ENCODE peak calls at places on chromosome 20, in ten cellular contexts. One of them, this sample, is unnamed.

GRCh38 chr20:38190936-38191371 is 25.9 kb upstream of the TGM2 start:
- DNase-seq in HL-60: no peak
- DNase-seq in transverse colon: no peak
- DNase-seq in stomach: no peak
- DNase-seq in H1: no peak
- DNase-seq in suprapubic skin: no peak
- DNase-seq in Panc1: no peak
- DNase-seq in prostate gland: no peak
- DNase-seq in HCT116: no peak
- DNase-seq in endothelial cell of umbilical vein: no peak
- DNase-seq in this sample: peak

GRCh38 chr20:32930181-32930580 is 71.5 kb downstream of the EFCAB8 start:
- DNase-seq in transverse colon: no peak
- DNase-seq in Panc1: no peak
- DNase-seq in HCT116: no peak
- DNase-seq in stomach: no peak
- DNase-seq in suprapubic skin: no peak
- DNase-seq in H1: no peak
- DNase-seq in prostate gland: no peak
- DNase-seq in HL-60: no peak
- DNase-seq in endothelial cell of umbilical vein: no peak
- DNase-seq in this sample: no peak

GRCh38 chr20:2010533-2010932 is 16.7 kb upstream of the PDYN start:
- DNase-seq in stomach: no peak
- DNase-seq in suprapubic skin: no peak
- DNase-seq in transverse colon: no peak
- DNase-seq in HL-60: no peak
- DNase-seq in HCT116: no peak
- DNase-seq in endothelial cell of umbilical vein: no peak
- DNase-seq in prostate gland: no peak
- DNase-seq in H1: peak
- DNase-seq in Panc1: no peak
- DNase-seq in this sample: no peak

GRCh38 chr20:34578040-34578439 is 19.5 kb downstream of the MAP1LC3A start:
- DNase-seq in H1: no peak
- DNase-seq in prostate gland: no peak
- DNase-seq in endothelial cell of umbilical vein: no peak
- DNase-seq in stomach: no peak
- DNase-seq in suprapubic skin: no peak
- DNase-seq in transverse colon: no peak
- DNase-seq in Panc1: no peak
- DNase-seq in HCT116: no peak
- DNase-seq in HL-60: peak
- DNase-seq in this sample: no peak

GRCh38 chr20:51894619-51895018 is 92.3 kb upstream of the SALL4 start:
- DNase-seq in H1: no peak
- DNase-seq in HCT116: no peak
- DNase-seq in HL-60: no peak
- DNase-seq in transverse colon: no peak
- DNase-seq in endothelial cell of umbilical vein: no peak
- DNase-seq in prostate gland: no peak
- DNase-seq in Panc1: no peak
- DNase-seq in suprapubic skin: no peak
- DNase-seq in stomach: no peak
- DNase-seq in this sample: no peak

GRCh38 chr20:9035129-9035528 is 33.8 kb upstream of the PLCB4 start:
- DNase-seq in Panc1: no peak
- DNase-seq in stomach: no peak
- DNase-seq in HCT116: peak
- DNase-seq in prostate gland: no peak
- DNase-seq in suprapubic skin: no peak
- DNase-seq in endothelial cell of umbilical vein: no peak
- DNase-seq in transverse colon: no peak
- DNase-seq in H1: no peak
- DNase-seq in HL-60: no peak
- DNase-seq in this sample: no peak

GRCh38 chr20:51800769-51801219 is 1.5 kb downstream of the SALL4 start:
- DNase-seq in H1: no peak
- DNase-seq in prostate gland: peak
- DNase-seq in suprapubic skin: no peak
- DNase-seq in endothelial cell of umbilical vein: peak
- DNase-seq in transverse colon: no peak
- DNase-seq in stomach: peak
- DNase-seq in HL-60: no peak
- DNase-seq in Panc1: no peak
- DNase-seq in HCT116: no peak
- DNase-seq in this sample: no peak

GRCh38 chr20:50034567-50035170 is 51.9 kb downstream of the SNAI1 start:
- DNase-seq in transverse colon: no peak
- DNase-seq in endothelial cell of umbilical vein: peak
- DNase-seq in HL-60: no peak
- DNase-seq in suprapubic skin: no peak
- DNase-seq in Panc1: no peak
- DNase-seq in HCT116: no peak
- DNase-seq in H1: no peak
- DNase-seq in prostate gland: no peak
- DNase-seq in stomach: no peak
- DNase-seq in this sample: peak

GRCh38 chr20:51767018-51767866 is 948 bp downstream of the ATP9A start:
- DNase-seq in suprapubic skin: no peak
- DNase-seq in endothelial cell of umbilical vein: peak
- DNase-seq in transverse colon: peak
- DNase-seq in stomach: peak
- DNase-seq in HCT116: peak
- DNase-seq in H1: peak
- DNase-seq in Panc1: no peak
- DNase-seq in prostate gland: peak
- DNase-seq in HL-60: peak
- DNase-seq in this sample: peak

GRCh38 chr20:8190043-8190880 is 58.2 kb downstream of the PLCB1 start:
- DNase-seq in stomach: no peak
- DNase-seq in Panc1: no peak
- DNase-seq in HL-60: no peak
- DNase-seq in HCT116: no peak
- DNase-seq in H1: no peak
- DNase-seq in prostate gland: no peak
- DNase-seq in transverse colon: no peak
- DNase-seq in endothelial cell of umbilical vein: no peak
- DNase-seq in suprapubic skin: no peak
- DNase-seq in this sample: no peak

DNA sequence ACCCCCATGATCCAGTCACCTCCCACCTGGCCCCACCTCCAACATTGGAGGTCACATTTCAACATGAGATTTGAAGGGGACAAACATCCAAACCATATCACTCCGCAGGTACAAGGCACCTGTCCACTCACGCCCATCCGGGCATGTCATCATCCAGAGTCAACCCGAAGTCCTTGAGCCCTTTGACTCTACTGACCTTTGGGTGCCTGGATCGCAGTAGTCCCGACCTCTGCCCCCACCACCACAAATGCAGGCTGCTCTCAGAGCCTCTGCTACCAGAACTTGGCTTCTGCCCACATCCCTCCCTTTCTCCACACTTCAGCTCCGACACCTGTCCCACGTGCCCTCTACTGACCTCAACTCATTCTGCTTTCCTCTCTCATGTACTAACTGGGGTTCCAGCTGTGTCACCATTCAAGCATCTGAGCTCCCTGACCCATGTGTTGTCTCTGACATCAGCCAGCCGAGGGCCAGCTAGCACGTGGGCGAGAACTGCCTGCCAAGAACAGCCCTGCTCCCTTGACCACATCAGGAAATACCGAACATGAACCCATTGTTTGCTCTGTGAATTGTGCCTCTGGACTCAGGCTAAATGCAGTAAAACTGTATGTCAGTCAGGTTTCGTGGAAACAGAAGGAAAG is 498.3 kb upstream of the SULF2 start:
- DNase-seq in HCT116: no peak
- DNase-seq in suprapubic skin: no peak
- DNase-seq in transverse colon: peak
- DNase-seq in Panc1: peak
- DNase-seq in HL-60: no peak
- DNase-seq in prostate gland: peak
- DNase-seq in stomach: peak
- DNase-seq in endothelial cell of umbilical vein: peak
- DNase-seq in H1: no peak
- DNase-seq in this sample: no peak
- TF ChIP-seq POLR2AphosphoS5 in HCT116: no peak
- TF ChIP-seq POLR2AphosphoS5 in suprapubic skin: no peak
- TF ChIP-seq POLR2AphosphoS5 in transverse colon: no peak
- TF ChIP-seq POLR2AphosphoS5 in Panc1: no peak
- TF ChIP-seq POLR2AphosphoS5 in HL-60: no peak
- TF ChIP-seq POLR2AphosphoS5 in prostate gland: peak
- TF ChIP-seq POLR2AphosphoS5 in stomach: peak
- TF ChIP-seq POLR2AphosphoS5 in endothelial cell of umbilical vein: peak
- TF ChIP-seq POLR2AphosphoS5 in H1: no peak
- TF ChIP-seq POLR2AphosphoS5 in this sample: no peak

DNA sequence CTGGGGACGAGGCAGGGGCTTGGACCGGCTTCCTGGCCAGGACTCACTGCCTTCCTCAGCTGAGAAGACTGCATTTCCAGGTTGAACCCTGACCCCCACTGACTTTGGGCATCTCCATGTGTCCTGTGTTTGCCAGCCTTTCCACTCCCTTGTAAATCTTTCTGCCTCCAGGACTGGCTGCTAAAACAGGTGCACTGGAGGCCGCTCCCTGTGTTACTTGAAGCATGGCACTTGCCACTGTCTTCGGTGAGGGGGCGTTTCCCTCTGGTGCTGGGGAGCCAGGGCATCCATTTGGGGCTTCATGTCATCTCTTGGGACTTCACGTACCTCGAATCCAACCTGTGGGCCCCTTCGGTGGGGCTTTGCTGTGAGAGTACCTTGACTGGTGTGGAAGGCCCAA is 6.7 kb upstream of the RBM38 start:
- DNase-seq in HL-60: no peak
- DNase-seq in Panc1: no peak
- DNase-seq in stomach: no peak
- DNase-seq in HCT116: no peak
- DNase-seq in endothelial cell of umbilical vein: no peak
- DNase-seq in transverse colon: no peak
- DNase-seq in suprapubic skin: peak
- DNase-seq in prostate gland: no peak
- DNase-seq in H1: no peak
- DNase-seq in this sample: peak
- H3K27ac ChIP-seq in HL-60: no peak
- H3K27ac ChIP-seq in Panc1: no peak
- H3K27ac ChIP-seq in stomach: no peak
- H3K27ac ChIP-seq in HCT116: no peak
- H3K27ac ChIP-seq in endothelial cell of umbilical vein: no peak
- H3K27ac ChIP-seq in transverse colon: peak
- H3K27ac ChIP-seq in suprapubic skin: no peak
- H3K27ac ChIP-seq in prostate gland: no peak
- H3K27ac ChIP-seq in H1: no peak
- H3K27ac ChIP-seq in this sample: no peak

DNA sequence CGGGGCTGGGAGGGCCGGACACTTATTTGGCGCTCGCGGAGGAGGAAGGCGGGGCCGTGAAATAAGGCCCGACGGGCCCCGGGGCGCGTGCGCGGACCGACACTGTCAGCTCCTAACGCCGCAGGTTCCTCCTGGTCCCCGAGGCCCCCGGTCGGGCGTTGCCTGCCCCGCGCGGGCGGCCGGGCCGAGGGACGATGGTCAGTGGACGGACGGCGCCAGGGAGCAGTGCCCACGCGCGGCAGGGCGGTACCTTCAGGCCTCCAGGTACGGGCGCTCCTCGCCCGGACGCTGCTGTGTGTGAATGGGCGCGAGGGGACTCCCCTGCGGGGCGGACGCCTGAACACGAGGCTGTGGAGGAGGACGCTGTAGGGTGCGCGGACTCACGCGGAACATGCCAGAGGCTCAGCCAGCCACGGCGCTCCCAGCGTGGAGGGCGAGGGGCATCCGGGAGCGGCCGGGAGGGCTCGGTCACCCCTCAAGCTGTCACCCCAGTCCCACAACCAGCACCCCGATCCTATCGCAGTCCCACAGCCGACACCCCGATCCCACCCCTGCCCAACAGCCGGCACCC is 313 bp upstream of the GMEB2 start:
- DNase-seq in suprapubic skin: peak
- DNase-seq in stomach: peak
- DNase-seq in transverse colon: peak
- DNase-seq in prostate gland: peak
- DNase-seq in endothelial cell of umbilical vein: peak
- DNase-seq in HCT116: peak
- DNase-seq in HL-60: peak
- DNase-seq in H1: peak
- DNase-seq in Panc1: peak
- DNase-seq in this sample: peak
- TF ChIP-seq POLR2AphosphoS5 in suprapubic skin: no peak
- TF ChIP-seq POLR2AphosphoS5 in stomach: peak
- TF ChIP-seq POLR2AphosphoS5 in transverse colon: peak
- TF ChIP-seq POLR2AphosphoS5 in prostate gland: peak
- TF ChIP-seq POLR2AphosphoS5 in endothelial cell of umbilical vein: peak
- TF ChIP-seq POLR2AphosphoS5 in HCT116: peak
- TF ChIP-seq POLR2AphosphoS5 in HL-60: peak
- TF ChIP-seq POLR2AphosphoS5 in H1: no peak
- TF ChIP-seq POLR2AphosphoS5 in Panc1: peak
- TF ChIP-seq POLR2AphosphoS5 in this sample: peak

DNA sequence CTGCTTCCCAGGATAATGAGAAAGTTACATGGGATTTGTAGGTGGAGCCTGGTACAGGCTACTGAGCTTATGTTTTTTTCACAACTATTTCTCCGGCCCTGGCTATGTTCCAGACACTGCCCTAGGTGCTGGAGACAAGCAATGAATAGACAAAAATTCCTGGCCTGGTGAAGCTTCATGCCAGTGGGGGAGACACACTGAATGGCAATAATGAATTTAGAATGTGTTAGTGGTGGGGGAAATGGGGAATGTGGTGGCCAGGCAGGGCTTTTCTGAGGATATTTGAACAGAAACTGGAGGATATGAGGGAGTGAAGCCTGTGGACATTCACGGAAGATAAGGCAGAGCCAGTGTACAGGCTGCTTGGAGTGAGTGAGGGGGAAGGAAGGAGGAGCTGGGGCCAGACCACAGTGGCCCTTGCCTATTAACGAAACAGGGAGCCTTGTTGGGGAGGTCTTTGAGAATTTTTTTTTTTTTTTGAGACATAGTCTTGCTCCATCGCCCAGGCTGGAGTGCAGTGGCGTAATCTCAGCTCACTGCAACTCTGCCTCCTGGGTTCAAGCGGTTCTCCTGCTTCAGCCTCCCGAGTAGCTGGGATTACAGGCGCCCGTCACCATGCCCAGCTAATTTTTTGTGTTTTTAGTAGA is 6.6 kb downstream of the FOXS1 start:
- DNase-seq in transverse colon: no peak
- DNase-seq in H1: no peak
- DNase-seq in HL-60: peak
- DNase-seq in endothelial cell of umbilical vein: peak
- DNase-seq in HCT116: no peak
- DNase-seq in prostate gland: no peak
- DNase-seq in stomach: no peak
- DNase-seq in Panc1: no peak
- DNase-seq in suprapubic skin: no peak
- DNase-seq in this sample: peak
- H3K27ac ChIP-seq in transverse colon: no peak
- H3K27ac ChIP-seq in H1: no peak
- H3K27ac ChIP-seq in HL-60: no peak
- H3K27ac ChIP-seq in endothelial cell of umbilical vein: peak
- H3K27ac ChIP-seq in HCT116: no peak
- H3K27ac ChIP-seq in prostate gland: no peak
- H3K27ac ChIP-seq in stomach: no peak
- H3K27ac ChIP-seq in Panc1: peak
- H3K27ac ChIP-seq in suprapubic skin: no peak
- H3K27ac ChIP-seq in this sample: no peak

GRCh38 chr20:60069626-60070025 is 111.4 kb downstream of the CDH26 start:
- DNase-seq in Panc1: no peak
- DNase-seq in suprapubic skin: no peak
- DNase-seq in prostate gland: no peak
- DNase-seq in stomach: no peak
- DNase-seq in HL-60: no peak
- DNase-seq in transverse colon: no peak
- DNase-seq in H1: no peak
- DNase-seq in HCT116: no peak
- DNase-seq in endothelial cell of umbilical vein: no peak
- DNase-seq in this sample: peak
- TF ChIP-seq POLR2AphosphoS5 in Panc1: no peak
- TF ChIP-seq POLR2AphosphoS5 in suprapubic skin: no peak
- TF ChIP-seq POLR2AphosphoS5 in prostate gland: no peak
- TF ChIP-seq POLR2AphosphoS5 in stomach: no peak
- TF ChIP-seq POLR2AphosphoS5 in HL-60: no peak
- TF ChIP-seq POLR2AphosphoS5 in transverse colon: no peak
- TF ChIP-seq POLR2AphosphoS5 in H1: no peak
- TF ChIP-seq POLR2AphosphoS5 in HCT116: no peak
- TF ChIP-seq POLR2AphosphoS5 in endothelial cell of umbilical vein: no peak
- TF ChIP-seq POLR2AphosphoS5 in this sample: no peak

This sample was measured in sigmoid colon.